ENCODE peak calls at places on chromosome 21, in eight cellular contexts. One of them, this sample, is unnamed.

GRCh38 chr21:41768371-41769042 is 1.7 kb upstream of the RIPK4 start:
- DNase-seq in fibroblast of gingiva: peak
- DNase-seq in hypothalamus: no peak
- DNase-seq in B cell: no peak
- DNase-seq in GM03348: peak
- DNase-seq in NCI-H1694 treated with DMSO at 0.1 percent for 48 hours: no peak
- DNase-seq in HEK293T: no peak
- DNase-seq in LHCN-M2: peak
- DNase-seq in this sample: no peak

GRCh38 chr21:37032877-37033471 is 26.5 kb downstream of the RIPPLY3 start:
- DNase-seq in NCI-H1694 treated with DMSO at 0.1 percent for 48 hours: no peak
- DNase-seq in HEK293T: no peak
- DNase-seq in LHCN-M2: peak
- DNase-seq in hypothalamus: no peak
- DNase-seq in fibroblast of gingiva: peak
- DNase-seq in GM03348: peak
- DNase-seq in B cell: no peak
- DNase-seq in this sample: no peak

GRCh38 chr21:34693192-34693810 is 24.5 kb downstream of the CLIC6 start:
- DNase-seq in hypothalamus: peak
- DNase-seq in GM03348: peak
- DNase-seq in HEK293T: peak
- DNase-seq in B cell: peak
- DNase-seq in fibroblast of gingiva: peak
- DNase-seq in NCI-H1694 treated with DMSO at 0.1 percent for 48 hours: peak
- DNase-seq in LHCN-M2: peak
- DNase-seq in this sample: peak

GRCh38 chr21:34826818-34827217 is 158.0 kb downstream of the CLIC6 start:
- DNase-seq in GM03348: no peak
- DNase-seq in LHCN-M2: no peak
- DNase-seq in B cell: no peak
- DNase-seq in NCI-H1694 treated with DMSO at 0.1 percent for 48 hours: no peak
- DNase-seq in hypothalamus: no peak
- DNase-seq in fibroblast of gingiva: no peak
- DNase-seq in HEK293T: no peak
- DNase-seq in this sample: no peak

GRCh38 chr21:45886610-45887026 is 95.0 kb upstream of the COL6A1 start:
- DNase-seq in B cell: no peak
- DNase-seq in hypothalamus: no peak
- DNase-seq in HEK293T: no peak
- DNase-seq in LHCN-M2: no peak
- DNase-seq in NCI-H1694 treated with DMSO at 0.1 percent for 48 hours: no peak
- DNase-seq in GM03348: no peak
- DNase-seq in fibroblast of gingiva: no peak
- DNase-seq in this sample: no peak

GRCh38 chr21:42833859-42834729 is 45.2 kb downstream of the WDR4 start:
- DNase-seq in hypothalamus: no peak
- DNase-seq in LHCN-M2: no peak
- DNase-seq in GM03348: no peak
- DNase-seq in NCI-H1694 treated with DMSO at 0.1 percent for 48 hours: no peak
- DNase-seq in B cell: no peak
- DNase-seq in HEK293T: no peak
- DNase-seq in fibroblast of gingiva: no peak
- DNase-seq in this sample: no peak

GRCh38 chr21:45401054-45401518 is 3.9 kb upstream of the COL18A1 start:
- DNase-seq in fibroblast of gingiva: no peak
- DNase-seq in hypothalamus: no peak
- DNase-seq in HEK293T: no peak
- DNase-seq in GM03348: no peak
- DNase-seq in NCI-H1694 treated with DMSO at 0.1 percent for 48 hours: no peak
- DNase-seq in LHCN-M2: no peak
- DNase-seq in B cell: no peak
- DNase-seq in this sample: no peak

GRCh38 chr21:45312296-45312695 is 24.6 kb upstream of the POFUT2 start:
- DNase-seq in B cell: no peak
- DNase-seq in HEK293T: no peak
- DNase-seq in LHCN-M2: no peak
- DNase-seq in GM03348: no peak
- DNase-seq in fibroblast of gingiva: no peak
- DNase-seq in NCI-H1694 treated with DMSO at 0.1 percent for 48 hours: no peak
- DNase-seq in hypothalamus: no peak
- DNase-seq in this sample: no peak

GRCh38 chr21:24941316-24942185 is 665.7 kb downstream of the MRPL39 start:
- DNase-seq in NCI-H1694 treated with DMSO at 0.1 percent for 48 hours: peak
- DNase-seq in HEK293T: no peak
- DNase-seq in GM03348: no peak
- DNase-seq in hypothalamus: no peak
- DNase-seq in fibroblast of gingiva: no peak
- DNase-seq in LHCN-M2: no peak
- DNase-seq in B cell: no peak
- DNase-seq in this sample: no peak